ENCODE peak calls at places on chromosomes 7 and 10, in six cellular contexts. One of them, this sample, is unnamed.

GRCh38 chr10:96612052-96612830 is 25.4 kb upstream of the TM9SF3 start:
- DNase-seq in breast epithelium: no peak
- DNase-seq in esophagus muscularis mucosa: no peak
- DNase-seq in sigmoid colon: no peak
- DNase-seq in GM23338: no peak
- DNase-seq in spleen: no peak
- DNase-seq in this sample: no peak

GRCh38 chr7:158473946-158474345 is 113.7 kb downstream of the PTPRN2 start:
- DNase-seq in breast epithelium: no peak
- DNase-seq in esophagus muscularis mucosa: no peak
- DNase-seq in sigmoid colon: no peak
- DNase-seq in GM23338: no peak
- DNase-seq in spleen: no peak
- DNase-seq in this sample: no peak

GRCh38 chr7:155769701-155770100 is 42.6 kb downstream of the SHH start:
- DNase-seq in breast epithelium: no peak
- DNase-seq in esophagus muscularis mucosa: no peak
- DNase-seq in sigmoid colon: no peak
- DNase-seq in GM23338: no peak
- DNase-seq in spleen: no peak
- DNase-seq in this sample: no peak

GRCh38 chr10:78688945-78689935 is 379.5 kb upstream of the ZMIZ1 start:
- DNase-seq in breast epithelium: no peak
- DNase-seq in esophagus muscularis mucosa: peak
- DNase-seq in sigmoid colon: peak
- DNase-seq in GM23338: peak
- DNase-seq in spleen: no peak
- DNase-seq in this sample: no peak

GRCh38 chr7:100689230-100690135 is 4.6 kb downstream of the GIGYF1 start:
- DNase-seq in breast epithelium: no peak
- DNase-seq in esophagus muscularis mucosa: no peak
- DNase-seq in sigmoid colon: no peak
- DNase-seq in GM23338: peak
- DNase-seq in spleen: no peak
- DNase-seq in this sample: no peak

GRCh38 chr7:130420943-130421578 is 19.8 kb downstream of the CEP41 start:
- DNase-seq in breast epithelium: no peak
- DNase-seq in esophagus muscularis mucosa: no peak
- DNase-seq in sigmoid colon: no peak
- DNase-seq in GM23338: no peak
- DNase-seq in spleen: no peak
- DNase-seq in this sample: no peak

GRCh38 chr7:52030722-52031121 is 714.1 kb upstream of the COBL start:
- DNase-seq in breast epithelium: no peak
- DNase-seq in esophagus muscularis mucosa: no peak
- DNase-seq in sigmoid colon: no peak
- DNase-seq in GM23338: no peak
- DNase-seq in spleen: no peak
- DNase-seq in this sample: no peak

GRCh38 chr10:74991435-74991834 is 120.0 kb upstream of the SAMD8 start:
- DNase-seq in breast epithelium: no peak
- DNase-seq in esophagus muscularis mucosa: no peak
- DNase-seq in sigmoid colon: no peak
- DNase-seq in GM23338: peak
- DNase-seq in spleen: no peak
- DNase-seq in this sample: peak

GRCh38 chr7:128884561-128885369 is 22.1 kb downstream of the ATP6V1F start:
- DNase-seq in breast epithelium: no peak
- DNase-seq in esophagus muscularis mucosa: no peak
- DNase-seq in sigmoid colon: no peak
- DNase-seq in GM23338: no peak
- DNase-seq in spleen: peak
- DNase-seq in this sample: no peak

GRCh38 chr10:119831656-119832055 is 41.0 kb downstream of the MCMBP start:
- DNase-seq in breast epithelium: no peak
- DNase-seq in esophagus muscularis mucosa: no peak
- DNase-seq in sigmoid colon: no peak
- DNase-seq in GM23338: no peak
- DNase-seq in spleen: no peak
- DNase-seq in this sample: no peak

GRCh38 chr7:80145780-80146422 is 11.3 kb downstream of the GNAI1 start:
- DNase-seq in breast epithelium: no peak
- DNase-seq in esophagus muscularis mucosa: no peak
- DNase-seq in sigmoid colon: no peak
- DNase-seq in GM23338: no peak
- DNase-seq in spleen: no peak
- DNase-seq in this sample: no peak

GRCh38 chr7:46613116-46613515 is 692.0 kb upstream of the IGFBP3 start:
- DNase-seq in breast epithelium: no peak
- DNase-seq in esophagus muscularis mucosa: peak
- DNase-seq in sigmoid colon: no peak
- DNase-seq in GM23338: no peak
- DNase-seq in spleen: no peak
- DNase-seq in this sample: no peak

GRCh38 chr10:16049050-16049449 is 188.7 kb upstream of the MINDY3 start:
- DNase-seq in breast epithelium: no peak
- DNase-seq in esophagus muscularis mucosa: no peak
- DNase-seq in sigmoid colon: no peak
- DNase-seq in GM23338: peak
- DNase-seq in spleen: no peak
- DNase-seq in this sample: no peak

GRCh38 chr10:101781655-101781983 is 1.6 kb downstream of the NPM3 start:
- DNase-seq in breast epithelium: no peak
- DNase-seq in esophagus muscularis mucosa: no peak
- DNase-seq in sigmoid colon: peak
- DNase-seq in GM23338: no peak
- DNase-seq in spleen: peak
- DNase-seq in this sample: no peak

GRCh38 chr7:17401806-17402627 is 103.6 kb downstream of the AHR start:
- DNase-seq in breast epithelium: no peak
- DNase-seq in esophagus muscularis mucosa: no peak
- DNase-seq in sigmoid colon: no peak
- DNase-seq in GM23338: no peak
- DNase-seq in spleen: no peak
- DNase-seq in this sample: no peak

GRCh38 chr10:63129888-63130287 is 3.2 kb upstream of the NRBF2 start:
- DNase-seq in breast epithelium: no peak
- DNase-seq in esophagus muscularis mucosa: no peak
- DNase-seq in sigmoid colon: no peak
- DNase-seq in GM23338: peak
- DNase-seq in spleen: no peak
- DNase-seq in this sample: no peak

GRCh38 chr7:70051726-70052125 is 453.5 kb downstream of the AUTS2 start:
- DNase-seq in breast epithelium: no peak
- DNase-seq in esophagus muscularis mucosa: no peak
- DNase-seq in sigmoid colon: no peak
- DNase-seq in GM23338: no peak
- DNase-seq in spleen: no peak
- DNase-seq in this sample: no peak

GRCh38 chr10:19930936-19931859 is 115.0 kb downstream of the PLXDC2 start:
- DNase-seq in breast epithelium: no peak
- DNase-seq in esophagus muscularis mucosa: no peak
- DNase-seq in sigmoid colon: peak
- DNase-seq in GM23338: peak
- DNase-seq in spleen: no peak
- DNase-seq in this sample: no peak

GRCh38 chr10:14588084-14588937 is 186.4 kb downstream of the FAM107B start:
- DNase-seq in breast epithelium: no peak
- DNase-seq in esophagus muscularis mucosa: no peak
- DNase-seq in sigmoid colon: no peak
- DNase-seq in GM23338: no peak
- DNase-seq in spleen: no peak
- DNase-seq in this sample: no peak

GRCh38 chr10:80148166-80148805 is 15.8 kb downstream of the PLAC9 start:
- DNase-seq in breast epithelium: no peak
- DNase-seq in esophagus muscularis mucosa: no peak
- DNase-seq in sigmoid colon: peak
- DNase-seq in GM23338: no peak
- DNase-seq in spleen: peak
- DNase-seq in this sample: no peak

GRCh38 chr10:73837072-73837471 is 25.7 kb upstream of the NDST2 start:
- DNase-seq in breast epithelium: no peak
- DNase-seq in esophagus muscularis mucosa: no peak
- DNase-seq in sigmoid colon: no peak
- DNase-seq in GM23338: no peak
- DNase-seq in spleen: no peak
- DNase-seq in this sample: no peak

GRCh38 chr10:53209941-53210611 is 437.5 kb upstream of the MBL2 start:
- DNase-seq in breast epithelium: no peak
- DNase-seq in esophagus muscularis mucosa: no peak
- DNase-seq in sigmoid colon: no peak
- DNase-seq in GM23338: peak
- DNase-seq in spleen: no peak
- DNase-seq in this sample: no peak

GRCh38 chr7:80098795-80099194 is 35.8 kb upstream of the GNAI1 start:
- DNase-seq in breast epithelium: no peak
- DNase-seq in esophagus muscularis mucosa: no peak
- DNase-seq in sigmoid colon: no peak
- DNase-seq in GM23338: peak
- DNase-seq in spleen: no peak
- DNase-seq in this sample: no peak

GRCh38 chr7:5425507-5426225 is 2.0 kb upstream of the TNRC18 start:
- DNase-seq in breast epithelium: no peak
- DNase-seq in esophagus muscularis mucosa: no peak
- DNase-seq in sigmoid colon: peak
- DNase-seq in GM23338: peak
- DNase-seq in spleen: peak
- DNase-seq in this sample: no peak

GRCh38 chr7:32043688-32044087 is 26.5 kb downstream of the PDE1C start:
- DNase-seq in breast epithelium: no peak
- DNase-seq in esophagus muscularis mucosa: no peak
- DNase-seq in sigmoid colon: no peak
- DNase-seq in GM23338: no peak
- DNase-seq in spleen: no peak
- DNase-seq in this sample: no peak

GRCh38 chr7:56074371-56074791 is 10.3 kb downstream of the SUMF2 start:
- DNase-seq in breast epithelium: peak
- DNase-seq in esophagus muscularis mucosa: peak
- DNase-seq in sigmoid colon: peak
- DNase-seq in GM23338: peak
- DNase-seq in spleen: peak
- DNase-seq in this sample: no peak

GRCh38 chr10:11164806-11165590 is 147.3 kb downstream of the CELF2 start:
- DNase-seq in breast epithelium: no peak
- DNase-seq in esophagus muscularis mucosa: peak
- DNase-seq in sigmoid colon: peak
- DNase-seq in GM23338: peak
- DNase-seq in spleen: peak
- DNase-seq in this sample: no peak
- H3K4me3 ChIP-seq in breast epithelium: peak
- H3K4me3 ChIP-seq in esophagus muscularis mucosa: peak
- H3K4me3 ChIP-seq in sigmoid colon: peak
- H3K4me3 ChIP-seq in GM23338: peak
- H3K4me3 ChIP-seq in spleen: peak
- H3K4me3 ChIP-seq in this sample: no peak

GRCh38 chr10:68336952-68337351 is 4.2 kb upstream of the PBLD start:
- DNase-seq in breast epithelium: no peak
- DNase-seq in esophagus muscularis mucosa: no peak
- DNase-seq in sigmoid colon: no peak
- DNase-seq in GM23338: no peak
- DNase-seq in spleen: no peak
- DNase-seq in this sample: no peak
- TF ChIP-seq POLR2AphosphoS5 in breast epithelium: no peak
- TF ChIP-seq POLR2AphosphoS5 in esophagus muscularis mucosa: no peak
- TF ChIP-seq POLR2AphosphoS5 in sigmoid colon: no peak
- TF ChIP-seq POLR2AphosphoS5 in GM23338: no peak
- TF ChIP-seq POLR2AphosphoS5 in spleen: no peak
- TF ChIP-seq POLR2AphosphoS5 in this sample: no peak

GRCh38 chr7:18593602-18594279 is 98.2 kb downstream of the HDAC9 start:
- DNase-seq in breast epithelium: no peak
- DNase-seq in esophagus muscularis mucosa: no peak
- DNase-seq in sigmoid colon: no peak
- DNase-seq in GM23338: no peak
- DNase-seq in spleen: no peak
- DNase-seq in this sample: no peak

GRCh38 chr7:18590744-18591340 is 95.3 kb downstream of the HDAC9 start:
- DNase-seq in breast epithelium: no peak
- DNase-seq in esophagus muscularis mucosa: no peak
- DNase-seq in sigmoid colon: no peak
- DNase-seq in GM23338: peak
- DNase-seq in spleen: no peak
- DNase-seq in this sample: peak

GRCh38 chr7:18590259-18590658 is 94.7 kb downstream of the HDAC9 start:
- DNase-seq in breast epithelium: no peak
- DNase-seq in esophagus muscularis mucosa: no peak
- DNase-seq in sigmoid colon: no peak
- DNase-seq in GM23338: no peak
- DNase-seq in spleen: no peak
- DNase-seq in this sample: no peak
- H3K4me3 ChIP-seq in breast epithelium: no peak
- H3K4me3 ChIP-seq in esophagus muscularis mucosa: no peak
- H3K4me3 ChIP-seq in sigmoid colon: no peak
- H3K4me3 ChIP-seq in GM23338: no peak
- H3K4me3 ChIP-seq in spleen: no peak
- H3K4me3 ChIP-seq in this sample: no peak

GRCh38 chr10:35449944-35450343 is 113.6 kb downstream of the CCNY start:
- DNase-seq in breast epithelium: no peak
- DNase-seq in esophagus muscularis mucosa: no peak
- DNase-seq in sigmoid colon: no peak
- DNase-seq in GM23338: no peak
- DNase-seq in spleen: no peak
- DNase-seq in this sample: no peak

GRCh38 chr10:35445150-35445884 is 109.0 kb downstream of the CCNY start:
- DNase-seq in breast epithelium: no peak
- DNase-seq in esophagus muscularis mucosa: no peak
- DNase-seq in sigmoid colon: no peak
- DNase-seq in GM23338: no peak
- DNase-seq in spleen: no peak
- DNase-seq in this sample: no peak

GRCh38 chr10:35448687-35449662 is 112.7 kb downstream of the CCNY start:
- DNase-seq in breast epithelium: no peak
- DNase-seq in esophagus muscularis mucosa: no peak
- DNase-seq in sigmoid colon: peak
- DNase-seq in GM23338: no peak
- DNase-seq in spleen: no peak
- DNase-seq in this sample: no peak

GRCh38 chr10:35446439-35446838 is 110.1 kb downstream of the CCNY start:
- DNase-seq in breast epithelium: no peak
- DNase-seq in esophagus muscularis mucosa: no peak
- DNase-seq in sigmoid colon: no peak
- DNase-seq in GM23338: no peak
- DNase-seq in spleen: no peak
- DNase-seq in this sample: no peak

DNA sequence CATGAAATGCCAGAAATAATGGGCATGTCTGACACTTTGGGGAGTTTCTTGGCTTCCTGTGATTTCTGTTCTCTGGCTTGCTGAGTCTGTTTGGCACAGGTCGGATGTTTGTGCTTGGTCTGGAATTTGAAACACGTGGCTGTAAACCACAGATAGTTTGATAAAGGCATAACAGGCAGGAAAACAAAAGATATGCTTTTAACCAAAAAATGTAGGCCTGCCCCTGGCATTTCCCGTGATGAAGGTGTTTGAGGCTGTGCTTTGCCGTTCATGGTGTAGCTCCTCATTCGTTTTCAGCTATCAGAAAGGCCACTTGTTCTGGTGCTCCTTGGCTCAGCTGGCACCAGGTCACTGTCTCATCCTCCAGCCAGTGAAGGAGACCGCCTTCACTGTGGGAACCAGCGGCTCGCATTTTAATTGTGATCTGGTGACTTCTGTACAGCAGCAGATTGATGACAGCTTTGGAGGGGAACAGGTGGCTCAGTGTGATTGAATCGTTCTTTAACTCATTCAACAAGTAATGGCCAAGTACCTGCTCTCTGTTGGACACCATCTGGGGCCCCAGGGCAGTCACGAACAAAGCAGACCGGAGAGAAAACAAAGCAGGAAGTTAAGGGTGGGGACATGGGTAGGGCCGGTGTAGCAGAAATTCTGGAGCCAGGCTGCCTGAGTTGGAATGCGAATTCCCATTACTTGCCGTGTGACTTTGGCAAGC is 111.5 kb downstream of the CCNY start:
- DNase-seq in breast epithelium: no peak
- DNase-seq in esophagus muscularis mucosa: no peak
- DNase-seq in sigmoid colon: no peak
- DNase-seq in GM23338: peak
- DNase-seq in spleen: no peak
- DNase-seq in this sample: no peak
- TF ChIP-seq POLR2AphosphoS5 in breast epithelium: peak
- TF ChIP-seq POLR2AphosphoS5 in esophagus muscularis mucosa: no peak
- TF ChIP-seq POLR2AphosphoS5 in sigmoid colon: no peak
- TF ChIP-seq POLR2AphosphoS5 in GM23338: no peak
- TF ChIP-seq POLR2AphosphoS5 in spleen: no peak
- TF ChIP-seq POLR2AphosphoS5 in this sample: no peak